ENCODE peak calls at places on chromosome 5, in six cellular contexts. J is thoracic aorta, P is H9, I is A673, D is endodermal cell, R is lower lobe of right lung. H is an unnamed sample.

GRCh38 chr5:139382371-139382770 is 726 bp downstream of the SLC23A1 start:
- DNase-seq in D (peak), I (no peak), J (no peak), R (no peak), P (no peak), H (peak)

GRCh38 chr5:112869948-112870347 is 8.9 kb downstream of the SRP19 start:
- DNase-seq in R (no peak), P (no peak), J (no peak), I (no peak), D (no peak), H (no peak)

GRCh38 chr5:88683506-88684135 is 199.4 kb downstream of the MEF2C start:
- DNase-seq in R (no peak), D (peak), J (no peak), P (peak), I (peak), H (no peak)

GRCh38 chr5:141328231-141328630 is 2.1 kb upstream of the PCDHGA1 start:
- DNase-seq in D (no peak), R (no peak), I (no peak), J (no peak), P (no peak), H (no peak)

GRCh38 chr5:172305380-172305779 is 21.8 kb upstream of the UBTD2 start:
- DNase-seq in I (no peak), P (no peak), D (no peak), R (no peak), J (no peak), H (no peak)

GRCh38 chr5:32071351-32071944 is 102.7 kb downstream of the GOLPH3 start:
- DNase-seq in P (no peak), J (no peak), R (no peak), D (no peak), I (no peak), H (no peak)

GRCh38 chr5:60718186-60718892 is 18.4 kb upstream of the DEPDC1B start:
- DNase-seq in I (no peak), J (no peak), R (no peak), D (no peak), P (no peak), H (no peak)

GRCh38 chr5:15899481-15899880 is 280.1 kb downstream of the MARCHF11 start:
- DNase-seq in I (no peak), R (no peak), D (no peak), J (no peak), P (no peak), H (no peak)

GRCh38 chr5:92504346-92504745 is 1076.7 kb downstream of the NR2F1-AS1 start:
- DNase-seq in D (no peak), J (no peak), I (no peak), R (no peak), P (no peak), H (no peak)

GRCh38 chr5:177233206-177233605 is 70.3 kb downstream of the RAB24 start:
- DNase-seq in J (no peak), I (no peak), P (no peak), R (no peak), D (no peak), H (no peak)

GRCh38 chr5:124627815-124628214 is 118.6 kb downstream of the ZNF608 start:
- DNase-seq in D (no peak), R (no peak), P (no peak), I (no peak), J (no peak), H (no peak)
- H3K27ac ChIP-seq in D (no peak), R (no peak), P (no peak), I (no peak), J (no peak), H (no peak)

GRCh38 chr5:55714339-55714738 is 2.2 kb upstream of the SLC38A9 start:
- DNase-seq in D (peak), I (no peak), P (peak), J (no peak), R (no peak), H (no peak)
- TF ChIP-seq CTCF in D (peak), I (no peak), P (peak), J (no peak), R (no peak), H (peak)

DNA sequence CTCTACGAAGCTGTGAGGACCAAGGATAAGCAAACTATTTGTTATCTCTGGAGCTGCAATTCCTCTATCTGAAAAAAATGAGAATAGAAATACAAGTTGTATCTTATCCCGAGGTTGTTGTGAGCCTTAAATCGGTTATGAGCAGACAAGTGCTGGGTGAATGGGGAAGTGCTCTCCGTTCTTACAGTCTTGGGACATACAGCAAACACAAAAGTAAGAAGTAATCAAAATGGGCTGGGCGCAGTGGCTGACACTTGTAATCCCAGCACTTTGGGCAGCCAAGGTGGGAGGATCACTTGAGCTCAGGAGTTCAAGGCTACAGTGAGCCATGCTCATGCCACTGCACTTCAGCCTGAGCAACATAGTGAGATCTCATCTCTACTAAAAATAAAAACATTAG is 31.7 kb downstream of the ITK start:
- DNase-seq in D (no peak), P (no peak), J (no peak), R (no peak), I (no peak), H (no peak)
- H3K27ac ChIP-seq in D (no peak), P (no peak), J (no peak), R (no peak), I (no peak), H (no peak)

DNA sequence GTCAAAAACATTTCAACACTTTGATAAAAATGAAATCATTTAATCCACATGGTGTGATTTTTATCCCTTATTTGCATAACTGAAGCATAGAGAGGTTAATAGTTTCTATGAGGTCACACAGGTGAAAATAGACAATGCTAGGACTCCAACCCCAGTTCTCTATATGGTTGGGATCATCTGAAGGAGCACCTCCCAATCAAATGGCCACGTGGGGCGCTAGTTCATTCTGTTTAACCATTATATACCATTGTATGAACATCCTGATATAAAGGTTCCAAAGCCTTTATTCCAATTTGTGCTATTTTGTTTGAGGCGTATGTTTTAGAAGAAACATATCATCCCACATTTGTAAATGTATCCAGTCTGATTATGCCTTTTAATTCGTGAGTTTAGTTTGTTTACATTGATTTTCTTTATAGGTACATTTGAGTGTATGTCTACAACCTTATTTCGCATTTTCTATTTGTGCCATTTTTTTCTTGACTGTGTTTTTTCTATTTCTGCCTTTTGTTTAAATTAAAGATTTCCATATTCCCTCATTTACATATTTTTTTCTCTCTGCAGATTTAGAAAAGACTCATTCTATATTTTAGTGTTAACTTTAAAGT is 1092.0 kb downstream of the MAT2B start:
- DNase-seq in R (no peak), J (no peak), D (peak), I (peak), P (no peak), H (no peak)
- TF ChIP-seq CTCF in R (no peak), J (no peak), D (peak), I (peak), P (peak), H (peak)

GRCh38 chr5:67152400-67152799 is 44.2 kb downstream of the CD180 start:
- DNase-seq in I (no peak), R (no peak), D (no peak), P (no peak), J (no peak), H (no peak)

GRCh38 chr5:67160985-67161384 is 35.6 kb downstream of the CD180 start:
- DNase-seq in D (no peak), R (no peak), J (no peak), I (peak), P (no peak), H (peak)

GRCh38 chr5:67153292-67153691 is 43.3 kb downstream of the CD180 start:
- DNase-seq in P (no peak), J (no peak), D (no peak), R (no peak), I (no peak), H (no peak)

GRCh38 chr5:67154518-67155206 is 41.9 kb downstream of the CD180 start:
- DNase-seq in I (peak), D (no peak), P (no peak), R (no peak), J (no peak), H (no peak)

DNA sequence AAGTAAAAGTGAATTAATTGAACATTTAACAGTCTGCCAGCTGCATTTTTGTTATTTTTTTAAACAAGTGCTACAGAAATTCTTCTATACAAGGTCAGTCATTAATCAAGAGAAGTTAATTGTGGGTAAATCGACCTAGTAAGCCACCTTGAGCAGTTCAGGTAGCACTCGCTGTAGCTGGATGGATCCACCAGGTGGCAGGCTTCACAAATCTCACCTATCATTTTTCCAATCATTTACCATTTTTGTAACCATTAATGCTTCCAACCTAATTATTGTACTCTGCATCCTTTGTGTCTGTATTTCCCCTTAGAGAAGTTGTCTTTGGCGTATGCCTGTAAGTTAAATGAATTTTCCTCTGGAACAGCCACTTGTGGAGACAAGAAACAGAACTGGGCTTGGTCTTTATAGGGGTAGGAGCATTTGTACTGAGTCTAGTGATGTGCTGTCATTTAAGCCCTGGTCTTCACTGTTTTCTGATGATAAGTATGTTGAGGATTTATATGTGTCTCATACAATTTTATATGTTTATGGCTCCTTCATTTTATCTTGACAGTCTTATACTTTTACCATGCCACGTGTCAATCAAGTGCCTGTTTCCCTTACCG is 39.5 kb downstream of the CD180 start:
- DNase-seq in P (peak), J (no peak), I (peak), R (no peak), D (peak), H (no peak)
- H3K27ac ChIP-seq in P (no peak), J (no peak), I (no peak), R (no peak), D (no peak), H (no peak)

DNA sequence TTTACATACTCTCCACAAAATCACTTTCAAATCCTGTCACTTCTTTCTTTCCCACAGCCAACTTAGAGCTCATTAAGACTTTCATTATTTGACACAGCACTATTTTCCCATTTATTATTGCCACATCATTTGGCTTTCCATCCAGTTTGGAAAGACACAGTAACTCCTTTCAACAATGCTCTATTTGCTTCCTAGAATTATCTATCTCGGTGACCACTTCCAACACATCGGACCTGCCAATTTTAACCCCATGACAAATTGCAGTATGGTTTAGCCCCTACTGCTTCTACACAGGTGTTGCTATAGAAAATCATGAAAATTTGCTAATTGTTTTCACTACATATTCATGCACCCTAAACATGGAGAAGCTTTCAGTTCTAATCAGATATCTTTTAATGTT is 190.6 kb upstream of the COX7C start:
- DNase-seq in I (no peak), R (no peak), P (no peak), J (no peak), D (no peak), H (no peak)
- TF ChIP-seq CTCF in I (no peak), R (no peak), P (no peak), J (no peak), D (no peak), H (no peak)

DNA sequence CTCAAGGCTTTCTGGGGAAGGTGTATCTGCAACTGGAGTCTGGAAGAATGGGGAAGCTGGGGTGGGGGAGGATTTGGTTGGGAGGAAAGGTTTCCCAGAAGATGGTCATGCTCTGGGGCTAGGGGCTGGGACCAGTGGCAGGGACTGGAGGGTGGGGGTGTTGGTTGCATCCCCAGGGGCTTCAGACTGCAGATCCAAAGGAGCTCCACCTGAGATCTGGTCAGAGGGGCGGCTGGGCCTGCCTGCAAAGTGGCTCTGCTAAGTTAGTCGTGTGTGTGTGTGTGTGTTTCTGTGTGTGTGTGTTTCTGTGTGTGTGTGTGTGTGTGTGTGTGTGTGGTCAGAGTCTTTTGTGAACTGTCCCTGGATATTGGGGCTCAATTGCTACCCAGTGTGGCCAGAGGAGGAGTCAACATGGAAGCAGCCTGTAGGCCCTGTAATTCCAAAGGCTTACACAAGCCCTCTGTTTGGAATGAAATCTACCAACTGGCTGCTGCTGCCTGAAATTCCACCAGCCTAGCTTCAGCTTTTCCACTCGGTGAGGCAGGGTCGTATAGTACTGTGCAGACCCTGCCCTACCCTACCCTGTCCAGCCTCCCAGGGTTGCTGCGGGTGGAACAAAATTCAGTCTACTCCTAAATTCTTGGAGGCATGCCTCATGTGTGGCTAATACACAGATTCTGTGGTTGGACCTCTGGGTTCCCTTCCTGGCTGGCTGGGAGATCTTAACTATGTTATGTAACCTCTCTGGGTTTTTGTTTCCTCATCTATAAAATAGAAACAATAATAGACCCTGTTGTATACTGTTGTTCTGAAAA is 12.5 kb upstream of the SYNPO start:
- DNase-seq in J (no peak), R (no peak), P (no peak), D (no peak), I (no peak), H (no peak)
- H3K27ac ChIP-seq in J (peak), R (peak), P (no peak), D (no peak), I (no peak), H (no peak)

DNA sequence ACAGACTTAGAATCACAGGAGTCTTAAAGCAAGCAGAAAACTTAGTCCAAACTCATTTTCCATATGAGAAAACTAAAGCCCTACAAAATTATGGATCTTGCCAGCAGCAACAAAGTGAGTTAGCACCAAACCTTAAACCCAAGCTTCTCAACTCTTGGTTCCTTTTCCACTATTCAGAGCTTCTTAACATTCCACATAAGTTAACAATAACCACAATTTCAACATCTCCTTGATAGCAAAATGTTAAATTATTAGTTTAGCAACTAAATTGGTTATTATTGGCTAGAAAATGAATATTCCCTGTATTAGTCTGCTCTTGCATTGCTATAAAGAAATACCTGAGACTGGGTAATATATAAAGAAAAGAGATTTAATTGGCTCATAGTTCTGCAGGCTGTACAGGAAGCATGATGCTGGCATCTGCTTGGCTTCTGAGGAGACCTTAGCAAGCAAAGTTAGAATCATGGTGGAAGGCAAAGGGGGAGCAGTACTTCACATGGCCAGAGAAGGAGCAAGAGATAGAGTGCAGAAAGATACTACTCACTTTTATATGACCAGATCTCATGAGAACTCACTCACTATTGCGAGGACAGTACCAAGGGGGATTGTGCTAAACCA is 26.2 kb upstream of the ARSB start:
- DNase-seq in J (no peak), D (no peak), R (no peak), I (no peak), P (no peak), H (no peak)
- TF ChIP-seq CTCF in J (no peak), D (peak), R (no peak), I (peak), P (no peak), H (no peak)

GRCh38 chr5:81779125-81779934 is 28.4 kb upstream of the SSBP2 start:
- DNase-seq in D (no peak), R (peak), I (no peak), J (peak), P (no peak), H (no peak)
- H3K27ac ChIP-seq in D (no peak), R (peak), I (peak), J (peak), P (no peak), H (no peak)

DNA sequence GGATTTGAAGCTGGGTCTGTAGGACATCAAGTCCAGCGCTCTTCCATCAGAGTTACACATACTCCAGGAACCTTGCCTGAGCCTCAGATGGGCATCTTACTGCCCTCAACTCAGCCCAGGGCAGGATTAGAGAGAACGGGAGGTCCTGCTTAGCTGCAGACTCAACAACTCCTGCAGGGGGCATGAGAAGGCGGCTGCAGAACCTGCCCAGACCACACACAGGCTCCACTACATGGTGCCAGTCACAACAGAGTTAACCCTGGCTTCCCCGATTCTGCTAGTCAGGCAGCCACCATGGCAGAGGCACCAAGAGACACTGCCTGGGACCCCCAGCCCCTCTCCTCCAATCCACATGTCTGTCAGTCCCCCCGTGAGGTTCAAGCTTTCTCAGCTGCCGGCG is 23.9 kb upstream of the CPLX2 start:
- DNase-seq in D (peak), P (peak), I (no peak), J (no peak), R (no peak), H (no peak)
- TF ChIP-seq CTCF in D (peak), P (peak), I (peak), J (no peak), R (no peak), H (no peak)